ENCODE peak calls at places on chromosomes 16 and 17, in nine cellular contexts. One of them, this sample, is unnamed.

GRCh38 chr16:19785081-19785480 is 67.0 kb downstream of the IQCK start:
- DNase-seq in activated naive CD4-positive, alpha-beta T cell: no peak
- DNase-seq in NCI-H1048: no peak
- DNase-seq in GM23338: no peak
- DNase-seq in stimulated activated CD4-positive, alpha-beta T cell treated with anti-CD3 and anti-CD28 coated beads, Interleukin-1b, Interleukin-23, amount 100 ng/mL, for 24 hours: no peak
- DNase-seq in fibroblast of lung: no peak
- DNase-seq in neural crest cell: no peak
- DNase-seq in HEK293T: no peak
- DNase-seq in AG20443: no peak
- DNase-seq in this sample: no peak

GRCh38 chr17:44792276-44792675 is 33.5 kb downstream of the ADAM11 start:
- DNase-seq in stimulated activated CD4-positive, alpha-beta T cell treated with anti-CD3 and anti-CD28 coated beads, Interleukin-1b, Interleukin-23, amount 100 ng/mL, for 24 hours: no peak
- DNase-seq in AG20443: no peak
- DNase-seq in GM23338: no peak
- DNase-seq in fibroblast of lung: peak
- DNase-seq in neural crest cell: no peak
- DNase-seq in NCI-H1048: no peak
- DNase-seq in HEK293T: no peak
- DNase-seq in activated naive CD4-positive, alpha-beta T cell: no peak
- DNase-seq in this sample: no peak

GRCh38 chr17:41338961-41339485 is 11.6 kb downstream of the KRT33A start:
- DNase-seq in activated naive CD4-positive, alpha-beta T cell: no peak
- DNase-seq in GM23338: no peak
- DNase-seq in AG20443: no peak
- DNase-seq in neural crest cell: no peak
- DNase-seq in NCI-H1048: no peak
- DNase-seq in HEK293T: no peak
- DNase-seq in fibroblast of lung: peak
- DNase-seq in stimulated activated CD4-positive, alpha-beta T cell treated with anti-CD3 and anti-CD28 coated beads, Interleukin-1b, Interleukin-23, amount 100 ng/mL, for 24 hours: no peak
- DNase-seq in this sample: no peak

GRCh38 chr17:21250719-21251305 is 2.4 kb downstream of the NATD1 start:
- DNase-seq in neural crest cell: no peak
- DNase-seq in NCI-H1048: no peak
- DNase-seq in activated naive CD4-positive, alpha-beta T cell: no peak
- DNase-seq in fibroblast of lung: no peak
- DNase-seq in HEK293T: no peak
- DNase-seq in AG20443: no peak
- DNase-seq in stimulated activated CD4-positive, alpha-beta T cell treated with anti-CD3 and anti-CD28 coated beads, Interleukin-1b, Interleukin-23, amount 100 ng/mL, for 24 hours: no peak
- DNase-seq in GM23338: no peak
- DNase-seq in this sample: no peak

GRCh38 chr16:29809850-29810698 is 1.9 kb upstream of the PRRT2 start:
- DNase-seq in activated naive CD4-positive, alpha-beta T cell: no peak
- DNase-seq in HEK293T: no peak
- DNase-seq in AG20443: no peak
- DNase-seq in NCI-H1048: no peak
- DNase-seq in GM23338: peak
- DNase-seq in fibroblast of lung: no peak
- DNase-seq in stimulated activated CD4-positive, alpha-beta T cell treated with anti-CD3 and anti-CD28 coated beads, Interleukin-1b, Interleukin-23, amount 100 ng/mL, for 24 hours: no peak
- DNase-seq in neural crest cell: peak
- DNase-seq in this sample: no peak

GRCh38 chr17:2071421-2072281 is 16.7 kb downstream of the HIC1 start:
- DNase-seq in activated naive CD4-positive, alpha-beta T cell: no peak
- DNase-seq in NCI-H1048: no peak
- DNase-seq in GM23338: no peak
- DNase-seq in neural crest cell: no peak
- DNase-seq in HEK293T: no peak
- DNase-seq in fibroblast of lung: peak
- DNase-seq in stimulated activated CD4-positive, alpha-beta T cell treated with anti-CD3 and anti-CD28 coated beads, Interleukin-1b, Interleukin-23, amount 100 ng/mL, for 24 hours: no peak
- DNase-seq in AG20443: no peak
- DNase-seq in this sample: no peak

GRCh38 chr16:53220585-53220984 is 165.8 kb downstream of the CHD9 start:
- DNase-seq in stimulated activated CD4-positive, alpha-beta T cell treated with anti-CD3 and anti-CD28 coated beads, Interleukin-1b, Interleukin-23, amount 100 ng/mL, for 24 hours: no peak
- DNase-seq in AG20443: peak
- DNase-seq in activated naive CD4-positive, alpha-beta T cell: no peak
- DNase-seq in HEK293T: no peak
- DNase-seq in NCI-H1048: no peak
- DNase-seq in GM23338: peak
- DNase-seq in neural crest cell: no peak
- DNase-seq in fibroblast of lung: no peak
- DNase-seq in this sample: no peak

GRCh38 chr17:7083592-7083991 is 3.5 kb upstream of the CLEC10A start:
- DNase-seq in GM23338: no peak
- DNase-seq in HEK293T: no peak
- DNase-seq in AG20443: no peak
- DNase-seq in activated naive CD4-positive, alpha-beta T cell: no peak
- DNase-seq in neural crest cell: no peak
- DNase-seq in fibroblast of lung: no peak
- DNase-seq in stimulated activated CD4-positive, alpha-beta T cell treated with anti-CD3 and anti-CD28 coated beads, Interleukin-1b, Interleukin-23, amount 100 ng/mL, for 24 hours: no peak
- DNase-seq in NCI-H1048: no peak
- DNase-seq in this sample: no peak

GRCh38 chr17:54694287-54694887 is 206.3 kb upstream of the TOM1L1 start:
- DNase-seq in NCI-H1048: no peak
- DNase-seq in neural crest cell: no peak
- DNase-seq in activated naive CD4-positive, alpha-beta T cell: no peak
- DNase-seq in HEK293T: no peak
- DNase-seq in GM23338: peak
- DNase-seq in stimulated activated CD4-positive, alpha-beta T cell treated with anti-CD3 and anti-CD28 coated beads, Interleukin-1b, Interleukin-23, amount 100 ng/mL, for 24 hours: no peak
- DNase-seq in AG20443: no peak
- DNase-seq in fibroblast of lung: no peak
- DNase-seq in this sample: no peak

GRCh38 chr17:81233316-81233715 is 5.5 kb downstream of the TEPSIN start:
- DNase-seq in HEK293T: no peak
- DNase-seq in AG20443: no peak
- DNase-seq in neural crest cell: no peak
- DNase-seq in activated naive CD4-positive, alpha-beta T cell: no peak
- DNase-seq in fibroblast of lung: no peak
- DNase-seq in stimulated activated CD4-positive, alpha-beta T cell treated with anti-CD3 and anti-CD28 coated beads, Interleukin-1b, Interleukin-23, amount 100 ng/mL, for 24 hours: no peak
- DNase-seq in GM23338: no peak
- DNase-seq in NCI-H1048: no peak
- DNase-seq in this sample: no peak

GRCh38 chr17:68800731-68801130 is 154.5 kb downstream of the ABCA8 start:
- DNase-seq in fibroblast of lung: no peak
- DNase-seq in neural crest cell: no peak
- DNase-seq in activated naive CD4-positive, alpha-beta T cell: no peak
- DNase-seq in stimulated activated CD4-positive, alpha-beta T cell treated with anti-CD3 and anti-CD28 coated beads, Interleukin-1b, Interleukin-23, amount 100 ng/mL, for 24 hours: no peak
- DNase-seq in GM23338: no peak
- DNase-seq in AG20443: no peak
- DNase-seq in HEK293T: no peak
- DNase-seq in NCI-H1048: no peak
- DNase-seq in this sample: no peak

GRCh38 chr17:28967240-28968135 is 16.2 kb upstream of the PHF12 start:
- DNase-seq in stimulated activated CD4-positive, alpha-beta T cell treated with anti-CD3 and anti-CD28 coated beads, Interleukin-1b, Interleukin-23, amount 100 ng/mL, for 24 hours: no peak
- DNase-seq in AG20443: no peak
- DNase-seq in HEK293T: no peak
- DNase-seq in GM23338: peak
- DNase-seq in NCI-H1048: no peak
- DNase-seq in fibroblast of lung: no peak
- DNase-seq in activated naive CD4-positive, alpha-beta T cell: no peak
- DNase-seq in neural crest cell: no peak
- DNase-seq in this sample: no peak

GRCh38 chr16:80989801-80990200 is 16.9 kb downstream of the CMC2 start:
- DNase-seq in AG20443: no peak
- DNase-seq in HEK293T: no peak
- DNase-seq in stimulated activated CD4-positive, alpha-beta T cell treated with anti-CD3 and anti-CD28 coated beads, Interleukin-1b, Interleukin-23, amount 100 ng/mL, for 24 hours: no peak
- DNase-seq in NCI-H1048: no peak
- DNase-seq in fibroblast of lung: peak
- DNase-seq in neural crest cell: no peak
- DNase-seq in GM23338: no peak
- DNase-seq in activated naive CD4-positive, alpha-beta T cell: no peak
- DNase-seq in this sample: no peak

GRCh38 chr17:7914771-7915610 is 1.1 kb downstream of the RNF227 start:
- DNase-seq in fibroblast of lung: peak
- DNase-seq in NCI-H1048: no peak
- DNase-seq in HEK293T: no peak
- DNase-seq in neural crest cell: no peak
- DNase-seq in GM23338: no peak
- DNase-seq in activated naive CD4-positive, alpha-beta T cell: no peak
- DNase-seq in stimulated activated CD4-positive, alpha-beta T cell treated with anti-CD3 and anti-CD28 coated beads, Interleukin-1b, Interleukin-23, amount 100 ng/mL, for 24 hours: no peak
- DNase-seq in AG20443: no peak
- DNase-seq in this sample: no peak

GRCh38 chr16:89917773-89918452 is 749 bp upstream of the MC1R start:
- DNase-seq in AG20443: peak
- DNase-seq in neural crest cell: peak
- DNase-seq in GM23338: peak
- DNase-seq in stimulated activated CD4-positive, alpha-beta T cell treated with anti-CD3 and anti-CD28 coated beads, Interleukin-1b, Interleukin-23, amount 100 ng/mL, for 24 hours: no peak
- DNase-seq in NCI-H1048: no peak
- DNase-seq in activated naive CD4-positive, alpha-beta T cell: no peak
- DNase-seq in HEK293T: peak
- DNase-seq in fibroblast of lung: peak
- DNase-seq in this sample: peak

GRCh38 chr16:24999856-25000447 is 15.2 kb downstream of the ARHGAP17 start:
- DNase-seq in activated naive CD4-positive, alpha-beta T cell: no peak
- DNase-seq in GM23338: no peak
- DNase-seq in HEK293T: no peak
- DNase-seq in fibroblast of lung: no peak
- DNase-seq in neural crest cell: no peak
- DNase-seq in NCI-H1048: no peak
- DNase-seq in stimulated activated CD4-positive, alpha-beta T cell treated with anti-CD3 and anti-CD28 coated beads, Interleukin-1b, Interleukin-23, amount 100 ng/mL, for 24 hours: no peak
- DNase-seq in AG20443: no peak
- DNase-seq in this sample: no peak

This sample was measured in WTC11.